ENCODE peak calls at places on chromosome 19, in eight cellular contexts. U is ovary, D is Peyer's patch, E is body of pancreas, S is adrenal gland, J is HCT116, N is upper lobe of left lung, X is esophagus muscularis mucosa. O is an unnamed sample.
A peak's percentile ranks its signal among the peaks of the same experiment; 100 is the strongest.

GRCh38 chr19:5585461-5586299 is 17.9 kb upstream of the TINCR start:
- DNase-seq in U (no peak), D (no peak), E (peak; percentile 48), S (peak; percentile 65), J (no peak), N (no peak), X (no peak), O (peak; percentile 43)

GRCh38 chr19:29380581-29380980 is 145.2 kb upstream of the VSTM2B start:
- DNase-seq in U (no peak), D (peak; percentile 1), E (no peak), S (no peak), J (no peak), N (peak; percentile 11), X (no peak), O (peak; percentile 15)

GRCh38 chr19:58572818-58573657 is at the start of gene MZF1:
- DNase-seq in U (peak; percentile 99), D (peak; percentile 100), E (peak; percentile 100), S (peak; percentile 100), J (peak; percentile 100), N (peak; percentile 100), X (peak; percentile 100), O (peak; percentile 100)

GRCh38 chr19:2446390-2446789 is 10.4 kb downstream of the LMNB2 start:
- DNase-seq in U (peak; percentile 15), D (peak; percentile 56), E (no peak), S (no peak), J (no peak), N (no peak), X (no peak), O (no peak)

GRCh38 chr19:40366697-40367561 is 18.4 kb downstream of the PLD3 start:
- DNase-seq in U (no peak), D (no peak), E (no peak), S (no peak), J (no peak), N (peak; percentile 82), X (no peak), O (no peak)

GRCh38 chr19:5059191-5059579 is 90.3 kb downstream of the KDM4B start:
- DNase-seq in U (no peak), D (no peak), E (no peak), S (no peak), J (no peak), N (no peak), X (no peak), O (no peak)

GRCh38 chr19:492091-492531 is 4.2 kb upstream of the MADCAM1 start:
- DNase-seq in U (no peak), D (no peak), E (no peak), S (no peak), J (no peak), N (no peak), X (no peak), O (no peak)

GRCh38 chr19:23070353-23070781 is 46.5 kb upstream of the ZNF730 start:
- DNase-seq in U (peak; percentile 60), D (no peak), E (peak; percentile 12), S (no peak), J (no peak), N (peak; percentile 22), X (no peak), O (no peak)

GRCh38 chr19:45444318-45445041 is 20.8 kb upstream of the ERCC1 start:
- DNase-seq in U (peak; percentile 98), D (peak; percentile 97), E (peak; percentile 95), S (peak; percentile 89), J (no peak), N (peak; percentile 97), X (peak; percentile 97), O (peak; percentile 97)

GRCh38 chr19:30381366-30381765 is 9.2 kb downstream of the ZNF536 start:
- DNase-seq in U (no peak), D (no peak), E (no peak), S (no peak), J (no peak), N (no peak), X (no peak), O (no peak)

GRCh38 chr19:29531458-29532025 is 5.7 kb downstream of the VSTM2B start:
- DNase-seq in U (no peak), D (peak; percentile 32), E (no peak), S (no peak), J (no peak), N (peak; percentile 14), X (no peak), O (no peak)

GRCh38 chr19:342801-343421 is 1.7 kb downstream of the MIER2 start:
- DNase-seq in U (no peak), D (peak; percentile 76), E (peak; percentile 81), S (peak; percentile 63), J (peak; percentile 26), N (peak; percentile 75), X (no peak), O (no peak)

GRCh38 chr19:13981021-13981420 is 25.1 kb downstream of the RFX1 start:
- DNase-seq in U (no peak), D (no peak), E (no peak), S (no peak), J (no peak), N (no peak), X (no peak), O (no peak)

GRCh38 chr19:41351339-41352245 is 2.1 kb downstream of the TGFB1 start:
- DNase-seq in U (peak; percentile 74), D (peak; percentile 94), E (peak; percentile 63), S (peak; percentile 47), J (no peak), N (peak; percentile 78), X (no peak), O (peak; percentile 73)

GRCh38 chr19:11535792-11536595 is 2.7 kb upstream of the CNN1 start:
- DNase-seq in U (peak; percentile 97), D (peak; percentile 96), E (peak; percentile 90), S (peak; percentile 86), J (peak; percentile 81), N (peak; percentile 93), X (peak; percentile 97), O (peak; percentile 89)
- TF ChIP-seq POLR2A in U (peak; percentile 60), D (no peak), E (no peak), S (peak; percentile 48), J (peak; percentile 33), N (peak; percentile 18), X (peak; percentile 61), O (peak; percentile 42)

GRCh38 chr19:7699422-7700127 is 2.4 kb downstream of the FCER2 start:
- DNase-seq in U (no peak), D (no peak), E (no peak), S (no peak), J (no peak), N (no peak), X (no peak), O (no peak)

GRCh38 chr19:7701654-7702457 is at the start of gene FCER2:
- DNase-seq in U (no peak), D (peak; percentile 80), E (peak; percentile 15), S (no peak), J (no peak), N (no peak), X (no peak), O (no peak)

GRCh38 chr19:7699003-7699402 is 2.9 kb downstream of the FCER2 start:
- DNase-seq in U (no peak), D (no peak), E (no peak), S (no peak), J (no peak), N (no peak), X (no peak), O (no peak)

GRCh38 chr19:7700128-7700470 is 1.8 kb downstream of the FCER2 start:
- DNase-seq in U (no peak), D (no peak), E (no peak), S (no peak), J (no peak), N (no peak), X (no peak), O (no peak)

DNA sequence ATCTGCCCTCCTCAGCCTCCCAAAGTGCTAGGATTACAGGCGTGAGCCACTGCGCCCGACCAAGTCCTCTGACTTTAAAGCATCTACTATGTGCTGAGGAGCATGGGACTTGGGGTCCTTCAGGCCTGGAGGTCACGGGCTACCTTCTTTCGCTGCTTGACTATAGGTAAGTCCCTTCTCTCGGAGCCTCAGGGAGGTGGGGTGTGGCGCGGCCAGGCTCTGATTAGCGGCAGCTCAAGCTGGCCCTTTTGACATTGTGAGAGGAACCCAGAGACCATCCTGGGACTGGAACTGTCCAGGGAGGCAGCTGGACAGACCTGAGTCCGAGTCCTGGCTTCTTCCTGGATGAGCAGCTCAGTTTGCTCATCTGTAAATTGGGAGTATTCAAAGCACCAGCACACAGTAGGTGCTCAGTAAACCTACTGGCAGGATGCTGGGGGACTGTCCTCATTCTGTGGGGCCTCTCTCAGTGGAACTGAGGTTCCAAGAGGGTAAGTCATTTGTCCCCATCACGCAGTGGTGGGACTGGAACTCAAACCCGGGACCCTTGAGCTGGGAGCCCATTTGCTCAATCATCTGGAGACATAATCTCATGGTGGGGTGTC is 780 bp downstream of the FCER2 start:
- DNase-seq in U (no peak), D (no peak), E (no peak), S (no peak), J (no peak), N (no peak), X (no peak), O (no peak)
- H3K27me3 ChIP-seq in U (no peaks in the 10 kb centered on the region), D (no peaks in the 10 kb centered on the region), E (peaks cover 8% of the 10 kb centered on the region), S (peaks cover 5% of the 10 kb centered on the region), J (peaks cover 16% of the 10 kb centered on the region), N (no peaks in the 10 kb centered on the region), X (peaks cover 8% of the 10 kb centered on the region), O (no peaks in the 10 kb centered on the region)

DNA sequence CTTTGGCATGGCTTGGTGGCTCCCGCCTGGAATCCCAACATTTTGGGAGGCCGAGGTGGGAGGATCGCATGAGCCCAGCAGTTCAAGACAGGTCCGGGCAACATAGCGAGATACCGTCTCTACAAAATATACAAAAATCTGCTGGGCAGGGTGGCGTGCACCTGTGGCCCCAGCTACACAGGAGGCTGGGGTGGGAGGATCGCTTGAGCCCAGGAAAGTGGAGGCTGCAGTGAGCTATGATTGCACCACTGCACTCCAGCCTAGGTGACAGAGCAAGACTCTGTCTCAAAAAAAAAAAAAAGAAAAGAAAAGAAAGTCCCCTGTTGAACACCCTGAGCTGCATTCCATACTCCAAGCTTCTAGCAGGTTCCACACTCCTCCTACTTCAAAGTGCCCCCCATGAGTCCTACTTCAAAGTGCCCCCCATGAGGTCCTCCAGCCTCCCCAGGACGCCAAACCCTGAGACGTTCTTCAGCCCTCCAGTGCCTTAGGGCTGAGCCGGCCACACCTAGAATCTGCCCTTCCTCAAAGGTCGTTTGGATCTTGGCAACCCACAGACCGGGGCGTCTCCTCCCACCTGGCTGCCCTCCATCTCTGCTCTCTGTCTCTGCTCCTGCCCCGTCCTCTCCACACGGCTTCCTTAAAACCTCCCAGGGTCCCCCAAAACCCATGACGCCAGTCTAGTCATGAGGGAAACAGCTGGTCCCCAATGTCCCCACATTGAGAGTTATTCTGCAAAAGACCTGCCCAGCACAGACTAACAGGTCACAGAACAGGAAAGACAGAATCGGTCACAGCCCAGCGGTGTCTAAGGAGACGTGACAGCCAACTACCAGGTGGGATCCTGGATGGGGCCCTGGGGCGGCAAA is 4.7 kb downstream of the TJP3 start:
- DNase-seq in U (no peak), D (peak; percentile 75), E (peak; percentile 36), S (no peak), J (peak; percentile 37), N (peak; percentile 71), X (no peak), O (no peak)
- H3K27ac ChIP-seq in U (no peak overlapping the region), D (peak overlapping the region; percentile 83), E (peak overlapping the region; percentile 64), S (no peak overlapping the region), J (peak overlapping the region; percentile 69), N (peak overlapping the region; percentile 57), X (no peak overlapping the region), O (no peak overlapping the region)

DNA sequence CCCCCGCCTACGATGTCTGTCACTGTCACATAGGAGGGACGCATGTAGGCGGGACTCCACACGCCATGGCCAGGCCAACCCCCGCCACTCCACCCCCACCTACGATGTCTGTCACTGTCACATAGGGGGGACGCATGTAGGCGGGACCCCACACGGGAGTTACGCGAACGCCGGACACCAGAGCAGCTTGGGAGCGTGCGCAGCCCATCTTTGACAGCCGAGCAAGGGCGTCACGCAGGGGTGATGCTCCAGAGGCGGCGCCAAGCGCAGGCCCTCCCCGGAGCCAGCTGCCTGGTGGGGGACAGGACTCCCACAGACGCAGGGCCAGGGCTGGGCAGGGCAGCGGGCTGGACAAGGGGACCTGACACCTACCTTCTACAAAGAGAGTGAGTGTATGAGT is 20.0 kb downstream of the ZNF787 start:
- DNase-seq in U (no peak), D (no peak), E (no peak), S (no peak), J (no peak), N (no peak), X (no peak), O (no peak)
- TF ChIP-seq POLR2A in U (no peak), D (no peak), E (no peak), S (no peak), J (no peak), N (no peak), X (no peak), O (no peak)